ENCODE peak calls at places on chromosomes 16 and 17, in eight cellular contexts. Y is heart right ventricle, C is AG04449, P is endothelial cell, W is RWPE1, D is Peyer's patch, O is astrocyte of the spinal cord, N is ovary. B is an unnamed sample.

GRCh38 chr16:29698484-29699323 is 19.7 kb downstream of the QPRT start:
- DNase-seq in Y (no peak), C (no peak), P (no peak), W (no peak), D (no peak), O (no peak), N (no peak), B (no peak)

GRCh38 chr17:15109608-15110007 is 155.5 kb downstream of the PMP22 start:
- DNase-seq in Y (no peak), C (no peak), P (no peak), W (no peak), D (no peak), O (no peak), N (no peak), B (no peak)

GRCh38 chr16:89123001-89123830 is 29.6 kb downstream of the ACSF3 start:
- DNase-seq in Y (peak), C (no peak), P (no peak), W (no peak), D (no peak), O (no peak), N (peak), B (no peak)

GRCh38 chr17:42178817-42179216 is 2.1 kb downstream of the KCNH4 start:
- DNase-seq in Y (no peak), C (no peak), P (no peak), W (no peak), D (peak), O (no peak), N (no peak), B (peak)

GRCh38 chr16:11431915-11432465 is 86.7 kb downstream of the RMI2 start:
- DNase-seq in Y (no peak), C (no peak), P (no peak), W (no peak), D (no peak), O (no peak), N (no peak), B (no peak)

GRCh38 chr17:51427259-51428255 is 167.2 kb downstream of the UTP18 start:
- DNase-seq in Y (no peak), C (no peak), P (peak), W (no peak), D (no peak), O (no peak), N (no peak), B (no peak)

GRCh38 chr17:41691031-41691777 is 2.5 kb downstream of the EIF1 start:
- DNase-seq in Y (no peak), C (no peak), P (no peak), W (no peak), D (no peak), O (no peak), N (no peak), B (no peak)

GRCh38 chr17:10814083-10814482 is 10.2 kb upstream of the TMEM238L start:
- DNase-seq in Y (no peak), C (no peak), P (no peak), W (no peak), D (no peak), O (no peak), N (no peak), B (no peak)

GRCh38 chr16:53911506-53911905 is 207.6 kb downstream of the FTO start:
- DNase-seq in Y (no peak), C (no peak), P (no peak), W (no peak), D (no peak), O (peak), N (no peak), B (no peak)

GRCh38 chr17:56819431-56820145 is 14.1 kb downstream of the C17orf67 start:
- DNase-seq in Y (no peak), C (no peak), P (peak), W (peak), D (peak), O (peak), N (peak), B (peak)

GRCh38 chr17:52128721-52129120 is 29.8 kb downstream of the CA10 start:
- DNase-seq in Y (no peak), C (no peak), P (no peak), W (peak), D (no peak), O (no peak), N (no peak), B (no peak)

GRCh38 chr16:7025616-7026190 is 306.9 kb upstream of the RBFOX1 start:
- DNase-seq in Y (peak), C (no peak), P (peak), W (peak), D (peak), O (no peak), N (peak), B (no peak)

GRCh38 chr16:1338119-1338730 is 4.8 kb downstream of the BAIAP3 start:
- DNase-seq in Y (no peak), C (no peak), P (peak), W (no peak), D (peak), O (no peak), N (no peak), B (no peak)

GRCh38 chr17:12918132-12918531 is 99.7 kb downstream of the ELAC2 start:
- DNase-seq in Y (no peak), C (no peak), P (no peak), W (no peak), D (no peak), O (no peak), N (no peak), B (no peak)

GRCh38 chr17:58412910-58413630 is 4.3 kb downstream of the RNF43 start:
- DNase-seq in Y (no peak), C (no peak), P (no peak), W (no peak), D (no peak), O (no peak), N (no peak), B (no peak)

GRCh38 chr16:84718-85452 is 6.9 kb downstream of the MPG start:
- DNase-seq in Y (no peak), C (peak), P (peak), W (peak), D (peak), O (peak), N (peak), B (peak)

GRCh38 chr17:41657164-41657754 is 31.4 kb upstream of the EIF1 start:
- DNase-seq in Y (no peak), C (no peak), P (no peak), W (no peak), D (no peak), O (no peak), N (no peak), B (no peak)

GRCh38 chr16:89275837-89276720 is 58.6 kb downstream of the ZNF778 start:
- DNase-seq in Y (no peak), C (no peak), P (no peak), W (no peak), D (no peak), O (no peak), N (peak), B (no peak)

GRCh38 chr16:62404857-62405611 is 368.8 kb upstream of the CDH8 start:
- DNase-seq in Y (no peak), C (no peak), P (no peak), W (no peak), D (no peak), O (no peak), N (no peak), B (no peak)

GRCh38 chr17:64938290-64938689 is 19.0 kb upstream of the LRRC37A3 start:
- DNase-seq in Y (no peak), C (no peak), P (no peak), W (no peak), D (no peak), O (no peak), N (no peak), B (no peak)

GRCh38 chr16:49382916-49383315 is 9.3 kb downstream of the C16orf78 start:
- DNase-seq in Y (no peak), C (no peak), P (peak), W (no peak), D (no peak), O (no peak), N (no peak), B (no peak)

GRCh38 chr17:68587847-68588246 is 13.3 kb downstream of the FAM20A start:
- DNase-seq in Y (no peak), C (no peak), P (no peak), W (no peak), D (no peak), O (no peak), N (no peak), B (no peak)

GRCh38 chr17:81536299-81537290 is 8.4 kb downstream of the FSCN2 start:
- DNase-seq in Y (no peak), C (no peak), P (no peak), W (no peak), D (peak), O (no peak), N (no peak), B (no peak)

GRCh38 chr17:66165537-66166123 is 26.3 kb downstream of the CEP112 start:
- DNase-seq in Y (no peak), C (peak), P (peak), W (peak), D (no peak), O (peak), N (no peak), B (no peak)

GRCh38 chr16:1678500-1679098 is 520 bp downstream of the JPT2 start:
- DNase-seq in Y (peak), C (no peak), P (peak), W (peak), D (peak), O (no peak), N (peak), B (peak)

GRCh38 chr17:40598928-40599627 is 33.8 kb upstream of the CCR7 start:
- DNase-seq in Y (no peak), C (no peak), P (no peak), W (no peak), D (peak), O (peak), N (no peak), B (peak)

GRCh38 chr16:3960049-3960809 is 79.7 kb upstream of the CREBBP start:
- DNase-seq in Y (no peak), C (no peak), P (no peak), W (no peak), D (no peak), O (no peak), N (no peak), B (no peak)

GRCh38 chr17:64385187-64386083 is 5.2 kb downstream of the PECAM1 start:
- DNase-seq in Y (peak), C (no peak), P (no peak), W (peak), D (peak), O (peak), N (peak), B (no peak)

GRCh38 chr17:37714897-37715296 is 30.0 kb downstream of the HNF1B start:
- DNase-seq in Y (no peak), C (no peak), P (no peak), W (no peak), D (no peak), O (peak), N (no peak), B (no peak)

GRCh38 chr17:13337171-13337570 is 264.6 kb downstream of the HS3ST3A1 start:
- DNase-seq in Y (no peak), C (no peak), P (no peak), W (no peak), D (no peak), O (no peak), N (no peak), B (no peak)

GRCh38 chr16:87160218-87160617 is 157.0 kb downstream of the C16orf95 start:
- DNase-seq in Y (no peak), C (no peak), P (no peak), W (no peak), D (no peak), O (no peak), N (no peak), B (no peak)

GRCh38 chr17:64707077-64707591 is 45.0 kb upstream of the SMURF2 start:
- DNase-seq in Y (peak), C (peak), P (peak), W (peak), D (peak), O (peak), N (peak), B (no peak)

GRCh38 chr17:79009397-79010303 is at the start of gene CANT1:
- DNase-seq in Y (peak), C (peak), P (peak), W (peak), D (peak), O (peak), N (peak), B (peak)

GRCh38 chr16:47600376-47600775 is 139.2 kb downstream of the PHKB start:
- DNase-seq in Y (no peak), C (no peak), P (no peak), W (no peak), D (no peak), O (no peak), N (no peak), B (no peak)
- TF ChIP-seq CTCF in Y (no peak), C (no peak), P (no peak), W (no peak), D (no peak), O (no peak), N (no peak), B (no peak)

GRCh38 chr17:35539659-35540026 is 2.2 kb upstream of the SLFN12L start:
- DNase-seq in Y (no peak), C (no peak), P (no peak), W (no peak), D (no peak), O (no peak), N (no peak), B (no peak)
- TF ChIP-seq CTCF in Y (no peak), C (no peak), P (no peak), W (peak), D (no peak), O (no peak), N (no peak), B (no peak)

GRCh38 chr16:15041260-15042011 is 14.4 kb downstream of the NTAN1 start:
- DNase-seq in Y (peak), C (no peak), P (no peak), W (peak), D (peak), O (peak), N (peak), B (no peak)
- TF ChIP-seq CTCF in Y (no peak), C (no peak), P (no peak), W (no peak), D (peak), O (no peak), N (no peak), B (no peak)

GRCh38 chr17:16932611-16933010 is 39.3 kb downstream of the TNFRSF13B start:
- DNase-seq in Y (no peak), C (no peak), P (no peak), W (no peak), D (no peak), O (no peak), N (no peak), B (no peak)

GRCh38 chr17:16931318-16932060 is 40.4 kb downstream of the TNFRSF13B start:
- DNase-seq in Y (no peak), C (no peak), P (no peak), W (no peak), D (no peak), O (no peak), N (no peak), B (no peak)

GRCh38 chr17:16930571-16931317 is 41.2 kb downstream of the TNFRSF13B start:
- DNase-seq in Y (no peak), C (no peak), P (no peak), W (no peak), D (no peak), O (no peak), N (no peak), B (no peak)

GRCh38 chr17:16933317-16934132 is 38.4 kb downstream of the TNFRSF13B start:
- DNase-seq in Y (no peak), C (no peak), P (no peak), W (no peak), D (no peak), O (no peak), N (no peak), B (no peak)

DNA sequence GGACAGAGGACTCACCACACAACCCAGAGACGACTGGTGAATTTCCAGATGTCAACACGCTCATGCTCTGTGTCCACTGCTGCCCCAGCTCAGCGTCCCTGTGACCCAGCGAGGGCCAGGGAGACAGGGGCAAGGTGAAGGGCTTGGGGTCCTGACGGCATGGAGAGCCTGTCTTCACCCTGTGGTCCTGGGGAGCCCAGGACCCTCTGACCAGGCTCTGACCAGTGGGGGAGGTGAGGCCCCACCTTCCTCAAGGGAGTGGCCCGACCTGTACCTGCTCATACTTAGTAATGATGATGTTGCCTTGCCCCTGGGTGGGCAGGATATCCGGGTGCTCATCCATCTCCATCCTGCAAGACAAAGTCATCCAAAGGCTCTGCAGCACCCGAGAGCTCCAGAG is 39.8 kb downstream of the TNFRSF13B start:
- DNase-seq in Y (no peak), C (no peak), P (no peak), W (no peak), D (no peak), O (no peak), N (no peak), B (no peak)
- TF ChIP-seq CTCF in Y (no peak), C (no peak), P (no peak), W (no peak), D (no peak), O (no peak), N (no peak), B (no peak)

GRCh38 chr16:19094542-19095365 is 19.0 kb upstream of the ITPRIPL2 start:
- DNase-seq in Y (no peak), C (no peak), P (no peak), W (no peak), D (peak), O (no peak), N (no peak), B (no peak)
- TF ChIP-seq CTCF in Y (no peak), C (no peak), P (no peak), W (no peak), D (no peak), O (no peak), N (no peak), B (no peak)

GRCh38 chr17:49461580-49461979 is 33.5 kb upstream of the NGFR start:
- DNase-seq in Y (no peak), C (no peak), P (no peak), W (no peak), D (no peak), O (no peak), N (no peak), B (no peak)

GRCh38 chr17:49457564-49458535 is 37.2 kb upstream of the NGFR start:
- DNase-seq in Y (no peak), C (no peak), P (no peak), W (no peak), D (no peak), O (no peak), N (no peak), B (no peak)

GRCh38 chr17:49456172-49456965 is 38.7 kb upstream of the NGFR start:
- DNase-seq in Y (no peak), C (peak), P (no peak), W (no peak), D (no peak), O (peak), N (no peak), B (no peak)

GRCh38 chr17:49460401-49460800 is 34.7 kb upstream of the NGFR start:
- DNase-seq in Y (no peak), C (no peak), P (no peak), W (no peak), D (no peak), O (no peak), N (no peak), B (no peak)

DNA sequence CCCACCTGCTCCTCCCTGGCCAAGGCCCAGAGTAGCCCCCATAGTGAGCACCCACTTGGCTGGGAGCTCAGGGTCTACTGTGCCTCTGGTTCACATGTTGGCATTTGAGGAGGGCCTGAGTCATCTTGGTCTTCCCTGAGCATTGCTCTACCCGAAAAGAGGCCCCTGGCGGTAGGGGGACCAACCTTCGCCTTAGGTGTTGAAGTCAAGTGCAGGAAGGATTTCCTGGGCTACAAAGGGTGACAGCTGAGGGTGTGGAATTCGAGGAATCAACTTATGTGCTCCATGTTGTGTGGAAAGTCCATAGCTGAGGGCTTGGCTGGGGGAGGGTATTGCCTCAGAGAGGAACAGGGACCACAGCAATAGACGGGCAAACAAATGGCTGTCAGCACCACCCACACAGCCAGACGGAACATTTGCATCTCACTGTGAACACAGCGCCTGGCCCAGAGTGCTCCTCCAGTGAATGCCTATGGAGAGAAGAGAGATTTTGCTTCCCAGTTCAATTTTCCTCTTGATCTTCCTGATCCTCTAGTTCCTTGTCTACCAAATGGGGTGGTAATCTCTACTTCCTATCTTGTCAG is 35.6 kb upstream of the NGFR start:
- DNase-seq in Y (no peak), C (no peak), P (no peak), W (no peak), D (no peak), O (no peak), N (no peak), B (no peak)
- TF ChIP-seq CTCF in Y (no peak), C (no peak), P (no peak), W (no peak), D (no peak), O (no peak), N (no peak), B (no peak)

GRCh38 chr17:72772331-72772821 is 320.1 kb downstream of the SLC39A11 start:
- DNase-seq in Y (no peak), C (no peak), P (no peak), W (no peak), D (no peak), O (no peak), N (no peak), B (no peak)

GRCh38 chr17:72775237-72775636 is 317.3 kb downstream of the SLC39A11 start:
- DNase-seq in Y (no peak), C (no peak), P (no peak), W (no peak), D (no peak), O (no peak), N (no peak), B (no peak)

GRCh38 chr17:72778161-72779151 is 314.0 kb downstream of the SLC39A11 start:
- DNase-seq in Y (no peak), C (no peak), P (no peak), W (no peak), D (no peak), O (no peak), N (no peak), B (no peak)

GRCh38 chr17:72774251-72774650 is 318.2 kb downstream of the SLC39A11 start:
- DNase-seq in Y (no peak), C (no peak), P (no peak), W (no peak), D (no peak), O (no peak), N (no peak), B (no peak)

DNA sequence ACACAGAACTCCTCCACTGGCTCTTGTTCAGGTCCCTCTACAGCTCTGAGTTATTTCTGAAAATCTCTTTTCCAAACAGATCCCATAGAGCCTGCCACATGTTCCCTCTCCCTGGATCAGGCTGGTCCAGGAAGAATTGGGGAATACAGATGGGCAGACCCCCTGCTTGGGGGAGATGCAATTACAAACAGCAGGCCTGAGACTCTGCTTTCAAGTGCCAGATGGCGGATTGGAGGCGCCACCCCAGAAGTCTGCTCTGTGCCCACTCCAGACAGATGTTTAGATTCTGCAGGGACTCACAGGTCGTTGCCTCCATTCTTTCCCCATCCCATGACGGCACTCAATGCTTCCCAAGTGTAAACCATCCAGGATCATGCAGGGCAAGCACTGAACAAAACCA is 316.6 kb downstream of the SLC39A11 start:
- DNase-seq in Y (no peak), C (no peak), P (no peak), W (no peak), D (no peak), O (no peak), N (no peak), B (no peak)
- TF ChIP-seq CTCF in Y (no peak), C (no peak), P (no peak), W (no peak), D (no peak), O (no peak), N (no peak), B (no peak)

GRCh38 chr16:57822018-57822553 is 19.8 kb upstream of the KIFC3 start:
- DNase-seq in Y (no peak), C (no peak), P (no peak), W (no peak), D (no peak), O (no peak), N (no peak), B (no peak)
- TF ChIP-seq CTCF in Y (no peak), C (no peak), P (no peak), W (no peak), D (no peak), O (no peak), N (no peak), B (no peak)